ENCODE peak calls at places on chromosomes 11 and 22, in four cellular contexts. B is Peyer's patch, M is transverse colon, Q is heart left ventricle. I is an unnamed sample.
A peak's percentile ranks its signal among the peaks of the same experiment; 100 is the strongest.

GRCh38 chr11:10386361-10386760 is 68.7 kb upstream of the AMPD3 start:
- DNase-seq in B (no peak), M (no peak), Q (no peak), I (no peak)

GRCh38 chr22:35663371-35663770 is 15.1 kb downstream of the APOL6 start:
- DNase-seq in M (no peak), Q (no peak), B (no peak), I (no peak)

GRCh38 chr22:24429411-24430365 is 2.3 kb downstream of the ADORA2A start:
- DNase-seq in B (peak; percentile 79), M (no peak), Q (peak; percentile 69), I (no peak)

GRCh38 chr11:69909561-69910518 is 90.6 kb upstream of the FGF3 start:
- DNase-seq in B (peak; percentile 23), Q (peak; percentile 41), M (no peak), I (no peak)

GRCh38 chr22:36455571-36456458 is 25.6 kb downstream of the TXN2 start:
- DNase-seq in Q (no peak), B (no peak), M (no peak), I (no peak)

GRCh38 chr11:82046778-82047177 is 686.9 kb downstream of the FAM181B start:
- DNase-seq in B (no peak), Q (no peak), M (no peak), I (no peak)

GRCh38 chr11:67288198-67288451 is 978 bp upstream of the ANKRD13D start:
- DNase-seq in M (no peak), B (no peak), Q (no peak), I (no peak)

GRCh38 chr22:27808730-27809129 is 7.2 kb upstream of the MN1 start:
- DNase-seq in Q (no peak), M (no peak), B (no peak), I (no peak)

GRCh38 chr11:1604181-1604580 is 4.1 kb downstream of the KRTAP5-3 start:
- DNase-seq in Q (no peak), M (no peak), B (no peak), I (no peak)

GRCh38 chr11:112316971-112317370 is 56.3 kb upstream of the PLET1 start:
- DNase-seq in Q (no peak), B (no peak), M (no peak), I (no peak)

GRCh38 chr22:40560551-40560950 is 76.0 kb downstream of the MRTFA start:
- DNase-seq in Q (no peak), M (no peak), B (no peak), I (no peak)

GRCh38 chr11:18013790-18014507 is 1.1 kb upstream of the SERGEF start:
- DNase-seq in Q (peak; percentile 31), B (no peak), M (peak; percentile 11), I (no peak)

GRCh38 chr11:36352919-36353318 is 56.8 kb downstream of the PRR5L start:
- DNase-seq in B (peak; percentile 61), M (no peak), Q (no peak), I (no peak)

GRCh38 chr22:30318773-30319419 is 7.8 kb downstream of the TBC1D10A start:
- DNase-seq in M (no peak), Q (no peak), B (no peak), I (no peak)

GRCh38 chr11:126318642-126319373 is 14.9 kb downstream of the DCPS start:
- DNase-seq in Q (peak; percentile 62), B (no peak), M (peak; percentile 17), I (peak; percentile 61)

GRCh38 chr11:88231894-88232482 is 56.7 kb upstream of the RAB38 start:
- DNase-seq in Q (no peak), B (no peak), M (no peak), I (no peak)

GRCh38 chr11:4178813-4179662 is 84.4 kb downstream of the RRM1 start:
- DNase-seq in B (no peak), Q (no peak), M (no peak), I (no peak)

GRCh38 chr11:23398052-23398451 is 537.8 kb upstream of the CCDC179 start:
- DNase-seq in Q (no peak), B (no peak), M (no peak), I (no peak)

GRCh38 chr11:23405350-23405937 is 545.2 kb upstream of the CCDC179 start:
- DNase-seq in Q (no peak), B (no peak), M (no peak), I (no peak)

GRCh38 chr11:23403210-23404185 is 543.2 kb upstream of the CCDC179 start:
- DNase-seq in B (no peak), M (no peak), Q (no peak), I (no peak)

GRCh38 chr11:23404225-23405160 is 544.2 kb upstream of the CCDC179 start:
- DNase-seq in B (no peak), M (no peak), Q (no peak), I (no peak)

GRCh38 chr11:23399995-23400394 is 539.7 kb upstream of the CCDC179 start:
- DNase-seq in B (no peak), Q (peak; percentile 18), M (no peak), I (no peak)
- H3K4me1 ChIP-seq in B (no peaks in the 10 kb centered on the region), Q (no peaks in the 10 kb centered on the region), M (no peaks in the 10 kb centered on the region), I (no peaks in the 10 kb centered on the region)

GRCh38 chr11:60927600-60927999 is 3.3 kb downstream of the TMEM132A start:
- DNase-seq in M (no peak), Q (no peak), B (no peak), I (no peak)

GRCh38 chr11:60926500-60926899 is 2.2 kb downstream of the TMEM132A start:
- DNase-seq in M (no peak), Q (no peak), B (no peak), I (no peak)

GRCh38 chr11:60928563-60929001 is 4.3 kb downstream of the TMEM132A start:
- DNase-seq in B (no peak), Q (no peak), M (no peak), I (no peak)

GRCh38 chr11:60925685-60926267 is 1.5 kb downstream of the TMEM132A start:
- DNase-seq in M (no peak), Q (no peak), B (no peak), I (no peak)

GRCh38 chr11:60927061-60927592 is 2.9 kb downstream of the TMEM132A start:
- DNase-seq in M (no peak), B (no peak), Q (no peak), I (no peak)
- TF ChIP-seq POLR2A in M (no peak), B (no peak), Q (no peak), I (no peak)

GRCh38 chr22:49657275-49657973 is 170.2 kb downstream of the BRD1 start:
- DNase-seq in Q (peak; percentile 85), B (peak; percentile 88), M (peak; percentile 68), I (peak; percentile 66)
- H3K4me1 ChIP-seq in Q (peaks cover 5% of the 10 kb centered on the region), B (peaks cover 8% of the 10 kb centered on the region), M (no peaks in the 10 kb centered on the region), I (no peaks in the 10 kb centered on the region)

GRCh38 chr11:33256808-33257159 is 397 bp upstream of the HIPK3 start:
- DNase-seq in B (no peak), M (no peak), Q (no peak), I (no peak)
- TF ChIP-seq POLR2A in B (no peak), M (no peak), Q (no peak), I (no peak)

GRCh38 chr11:128503231-128503991 is 83.9 kb downstream of the ETS1 start:
- DNase-seq in B (no peak), M (no peak), Q (no peak), I (no peak)

GRCh38 chr11:128501008-128501407 is 86.3 kb downstream of the ETS1 start:
- DNase-seq in M (no peak), Q (no peak), B (no peak), I (no peak)

GRCh38 chr11:128500488-128500887 is 86.9 kb downstream of the ETS1 start:
- DNase-seq in Q (no peak), M (no peak), B (no peak), I (no peak)

GRCh38 chr11:128502736-128503135 is 84.6 kb downstream of the ETS1 start:
- DNase-seq in M (no peak), B (no peak), Q (no peak), I (no peak)

DNA sequence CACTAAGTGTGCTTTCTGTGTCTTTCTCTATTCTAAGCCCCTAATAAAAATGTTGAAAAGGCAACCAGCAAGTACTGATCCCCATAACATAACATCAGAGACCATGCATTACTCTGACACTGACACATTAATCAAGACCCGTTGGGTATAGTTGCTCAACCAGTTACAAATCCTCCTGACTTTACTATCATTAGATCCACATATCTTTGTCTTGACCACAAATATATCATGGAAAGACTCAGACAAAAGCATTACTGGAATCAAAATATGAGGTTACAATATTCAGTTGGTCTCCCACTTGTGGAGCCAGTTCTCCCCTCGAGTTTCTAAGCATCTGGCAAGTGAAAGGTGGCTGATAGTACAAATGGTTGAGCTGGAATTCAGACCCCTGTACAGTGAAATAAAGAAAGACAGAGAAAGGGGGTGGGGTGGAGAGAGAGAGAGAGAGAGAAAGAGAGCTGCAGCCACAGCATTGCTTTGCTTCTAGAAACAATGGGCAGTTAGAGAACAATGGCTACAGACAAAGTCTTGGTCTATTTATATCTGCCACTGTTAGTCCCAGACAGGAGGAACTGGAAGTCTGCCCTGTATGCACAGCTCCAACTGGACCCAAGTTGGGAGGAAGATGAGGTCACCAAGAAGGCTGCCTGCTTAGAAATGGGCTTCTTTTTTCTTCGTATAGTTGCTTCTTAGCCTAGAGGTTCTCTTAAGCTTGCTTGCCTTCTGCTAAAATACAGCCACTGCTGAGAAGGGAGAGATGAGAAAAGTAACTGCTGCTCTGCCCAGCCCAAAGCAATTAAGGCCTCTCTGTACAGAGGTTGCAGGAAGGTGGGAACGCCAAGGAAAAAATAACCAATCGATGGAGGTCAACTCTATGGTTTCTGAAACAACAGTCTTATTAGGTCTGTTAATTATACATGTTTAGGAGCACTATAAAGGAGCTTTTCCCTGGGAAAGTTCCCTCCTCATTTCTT is 85.5 kb downstream of the ETS1 start:
- DNase-seq in B (no peak), Q (peak; percentile 75), M (no peak), I (no peak)
- H3K4me1 ChIP-seq in B (peaks cover 51% of the 10 kb centered on the region), Q (peaks cover 100% of the 10 kb centered on the region), M (peaks cover 29% of the 10 kb centered on the region), I (peaks cover 80% of the 10 kb centered on the region)

DNA sequence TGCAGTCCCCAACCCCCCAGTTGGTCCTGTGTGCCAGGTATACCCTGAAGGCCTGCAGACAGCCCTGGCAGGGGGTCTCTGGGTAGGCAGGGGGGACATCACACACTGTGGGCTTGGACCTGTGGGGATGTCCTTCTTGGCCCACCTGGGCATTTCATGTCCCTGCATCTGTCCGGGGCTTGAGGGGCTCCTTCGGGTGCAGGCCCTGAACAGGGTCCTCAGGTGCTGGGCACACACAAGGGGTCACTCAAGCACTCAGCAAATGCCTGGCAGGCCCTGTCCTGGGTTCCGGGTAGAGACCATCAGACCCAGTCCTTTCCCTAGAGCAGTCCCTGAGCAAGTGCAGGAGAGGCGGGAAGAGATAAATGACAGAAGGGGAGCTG is 70.5 kb upstream of the WNT11 start:
- DNase-seq in Q (no peak), B (no peak), M (no peak), I (no peak)
- TF ChIP-seq POLR2A in Q (no peak), B (no peak), M (no peak), I (no peak)

DNA sequence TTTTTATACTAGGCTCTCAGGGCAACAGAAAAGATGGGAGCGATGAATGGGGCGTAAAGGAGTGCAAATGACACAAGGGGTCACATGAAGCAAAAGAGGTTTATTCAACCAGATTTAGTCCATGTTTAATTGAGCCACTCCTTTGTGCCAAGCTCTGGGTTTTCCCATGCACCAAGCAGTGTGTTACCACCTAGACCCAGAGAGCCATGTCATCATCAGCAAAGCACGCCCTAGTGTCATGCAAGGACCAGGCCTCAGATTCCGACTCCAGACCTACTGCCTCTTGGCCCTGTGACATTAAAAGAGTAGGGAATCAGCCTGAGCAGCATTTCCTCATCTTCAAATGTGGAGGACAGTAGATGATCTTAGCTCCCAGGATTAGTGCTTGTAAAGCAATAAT is 1.1 kb upstream of the IGLL5 start:
- DNase-seq in M (no peak), B (no peak), Q (no peak), I (no peak)
- H3K4me1 ChIP-seq in M (no peaks in the 10 kb centered on the region), B (no peaks in the 10 kb centered on the region), Q (no peaks in the 10 kb centered on the region), I (no peaks in the 10 kb centered on the region)